ENCODE peak calls at places on chromosomes 13 and 19, in five cellular contexts. Y, P, E, I and S are unnamed samples.

GRCh38 chr19:35124098-35125060 is 8.8 kb downstream of the FXYD3 start:
- DNase-seq in Y (no peak), P (peak), E (peak), I (peak), S (peak)

GRCh38 chr19:2356036-2356646 is 3.9 kb upstream of the TMPRSS9 start:
- DNase-seq in E (no peak), I (no peak), Y (no peak), P (no peak), S (no peak)

GRCh38 chr19:55117063-55117635 is 288 bp downstream of the PPP1R12C start:
- DNase-seq in Y (no peak), P (no peak), I (no peak), E (peak), S (no peak)

GRCh38 chr13:83117046-83117445 is 765.2 kb downstream of the SLITRK1 start:
- DNase-seq in P (no peak), Y (no peak), E (no peak), I (no peak), S (no peak)

GRCh38 chr13:94318418-94318817 is 161.1 kb downstream of the DCT start:
- DNase-seq in E (no peak), Y (no peak), P (peak), I (peak), S (no peak)

GRCh38 chr13:26469602-26470001 is 87.9 kb upstream of the WASF3 start:
- DNase-seq in Y (no peak), E (peak), P (no peak), I (no peak), S (peak)

GRCh38 chr19:49425922-49426592 is 869 bp downstream of the GFY start:
- DNase-seq in P (no peak), E (peak), Y (peak), I (no peak), S (no peak)

GRCh38 chr13:95039415-95039814 is 261.8 kb downstream of the ABCC4 start:
- DNase-seq in P (peak), E (no peak), Y (no peak), I (peak), S (no peak)

GRCh38 chr13:90201676-90202425 is 1145.6 kb upstream of the MIR17HG start:
- DNase-seq in E (no peak), P (peak), Y (no peak), I (no peak), S (no peak)

GRCh38 chr19:55248704-55249103 is 10.1 kb downstream of the PPP6R1 start:
- DNase-seq in I (no peak), P (no peak), Y (no peak), E (no peak), S (no peak)

GRCh38 chr19:46220038-46220615 is 9.4 kb upstream of the IGFL1 start:
- DNase-seq in E (no peak), Y (no peak), P (no peak), I (no peak), S (no peak)

GRCh38 chr19:1882089-1882785 is 3.1 kb downstream of the ABHD17A start:
- DNase-seq in Y (no peak), I (no peak), P (no peak), E (no peak), S (no peak)

GRCh38 chr13:44816701-44817684 is 172.3 kb downstream of the NUFIP1 start:
- DNase-seq in Y (no peak), E (peak), P (peak), I (peak), S (no peak)

GRCh38 chr13:26019241-26019640 is 32.6 kb downstream of the SHISA2 start:
- DNase-seq in Y (no peak), I (no peak), E (no peak), P (no peak), S (no peak)

GRCh38 chr19:40567750-40568494 is 8.8 kb upstream of the SHKBP1 start:
- DNase-seq in I (peak), P (no peak), Y (no peak), E (no peak), S (no peak)

GRCh38 chr19:35451278-35452096 is 3.4 kb downstream of the FFAR2 start:
- DNase-seq in Y (no peak), E (no peak), P (no peak), I (no peak), S (no peak)

GRCh38 chr13:99080131-99080530 is 102.3 kb upstream of the DOCK9 start:
- DNase-seq in P (no peak), I (no peak), Y (no peak), E (no peak), S (no peak)

GRCh38 chr13:40283666-40284065 is 382.8 kb downstream of the FOXO1 start:
- DNase-seq in E (no peak), Y (no peak), I (no peak), P (no peak), S (no peak)

GRCh38 chr19:1360818-1361461 is 22.8 kb upstream of the NDUFS7 start:
- DNase-seq in P (peak), I (peak), Y (no peak), E (no peak), S (no peak)

GRCh38 chr13:109146912-109147624 is 517.7 kb downstream of the MYO16 start:
- DNase-seq in Y (no peak), I (peak), P (peak), E (no peak), S (no peak)

GRCh38 chr13:39506559-39507390 is 96.2 kb downstream of the LHFPL6 start:
- DNase-seq in P (peak), I (peak), E (peak), Y (no peak), S (no peak)